ENCODE peak calls at places on chromosomes 12 and 14, in nine cellular contexts. M is K562, C is OCI-LY7, A is hepatocyte, Y is stomach, E is Panc1, N is upper lobe of right lung, J is PC-3, U is psoas muscle. Q is an unnamed sample.

GRCh38 chr14:61611880-61612630 is 83.3 kb upstream of the HIF1A start:
- DNase-seq in M (no peak), C (no peak), A (no peak), Y (no peak), E (no peak), N (no peak), J (no peak), U (no peak), Q (no peak)

GRCh38 chr12:75953312-75953906 is 78.2 kb downstream of the PHLDA1 start:
- DNase-seq in M (no peak), C (no peak), A (peak), Y (no peak), E (no peak), N (no peak), J (peak), U (no peak), Q (peak)

GRCh38 chr12:10369557-10370150 is 20.2 kb downstream of the KLRK1 start:
- DNase-seq in M (no peak), C (no peak), A (no peak), Y (no peak), E (no peak), N (no peak), J (no peak), U (no peak), Q (no peak)

GRCh38 chr14:36515105-36515593 is 4.9 kb downstream of the NKX2-1 start:
- DNase-seq in M (no peak), C (no peak), A (no peak), Y (no peak), E (no peak), N (no peak), J (no peak), U (no peak), Q (no peak)

GRCh38 chr14:50447491-50447890 is 50.8 kb upstream of the CDKL1 start:
- DNase-seq in M (no peak), C (no peak), A (no peak), Y (no peak), E (no peak), N (no peak), J (peak), U (no peak), Q (no peak)

GRCh38 chr12:101823891-101824290 is 6.9 kb downstream of the GNPTAB start:
- DNase-seq in M (peak), C (peak), A (peak), Y (peak), E (no peak), N (no peak), J (peak), U (peak), Q (peak)

GRCh38 chr12:129693731-129694130 is 210.1 kb downstream of the TMEM132D start:
- DNase-seq in M (peak), C (no peak), A (no peak), Y (no peak), E (no peak), N (no peak), J (no peak), U (no peak), Q (no peak)

GRCh38 chr14:96204151-96205058 is at the start of gene BDKRB2:
- DNase-seq in M (no peak), C (no peak), A (peak), Y (peak), E (no peak), N (peak), J (peak), U (peak), Q (peak)

GRCh38 chr12:110532644-110533043 is 30.5 kb downstream of the RAD9B start:
- DNase-seq in M (no peak), C (no peak), A (no peak), Y (no peak), E (no peak), N (no peak), J (no peak), U (no peak), Q (no peak)
- H3K27ac ChIP-seq in M (no peak), C (no peak), A (no peak), Y (peak), E (no peak), N (no peak), J (peak), U (no peak), Q (no peak)

DNA sequence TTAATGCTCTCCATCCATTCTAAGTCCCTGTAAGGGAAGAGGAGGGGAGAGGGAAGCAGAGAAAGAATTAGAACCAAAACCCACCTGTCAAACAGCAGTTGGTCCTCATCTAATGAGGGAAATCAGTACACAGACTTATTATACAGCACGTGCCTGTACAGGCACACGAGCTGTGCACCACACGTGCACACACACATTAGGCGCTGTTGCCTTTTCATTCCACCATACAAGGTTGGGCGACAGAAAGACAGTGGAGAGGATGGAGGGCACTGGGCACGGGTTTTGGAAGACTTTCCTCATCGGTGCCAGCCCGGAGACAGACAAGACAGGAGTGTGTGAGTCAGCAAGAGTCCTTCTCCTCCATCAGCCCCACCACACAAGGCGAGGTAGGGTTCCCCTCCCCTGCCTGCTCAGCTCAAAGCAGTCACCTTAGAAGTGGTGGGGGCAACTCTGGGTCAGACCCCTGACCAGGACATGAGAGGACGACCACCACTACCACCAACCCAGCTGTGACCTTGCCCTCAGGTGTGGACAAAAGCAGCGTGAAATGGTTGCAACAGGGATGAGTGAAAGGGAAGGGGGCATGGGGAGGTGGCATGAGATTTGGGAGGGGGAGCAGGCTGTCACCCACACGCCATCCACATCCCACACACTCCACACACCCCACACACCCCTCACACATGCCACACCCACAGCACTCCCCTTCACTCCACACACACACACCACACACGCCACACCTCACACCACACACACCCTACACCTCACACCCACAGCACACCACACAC is 80.7 kb downstream of the ACTN1 start:
- DNase-seq in M (no peak), C (no peak), A (no peak), Y (no peak), E (no peak), N (no peak), J (no peak), U (peak), Q (no peak)
- H3K27ac ChIP-seq in M (no peak), C (no peak), A (no peak), Y (peak), E (no peak), N (no peak), J (no peak), U (no peak), Q (no peak)

GRCh38 chr14:74018029-74018703 is 922 bp downstream of the ENTPD5 start:
- DNase-seq in M (no peak), C (no peak), A (no peak), Y (no peak), E (no peak), N (no peak), J (peak), U (no peak), Q (peak)

GRCh38 chr14:74019408-74019714 is 212 bp downstream of the BBOF1 start:
- DNase-seq in M (no peak), C (no peak), A (no peak), Y (no peak), E (no peak), N (no peak), J (no peak), U (no peak), Q (no peak)

GRCh38 chr14:74019743-74020142 is 594 bp downstream of the BBOF1 start:
- DNase-seq in M (peak), C (no peak), A (peak), Y (no peak), E (no peak), N (no peak), J (no peak), U (no peak), Q (peak)

GRCh38 chr14:74015965-74016364 is 3.1 kb downstream of the ENTPD5 start:
- DNase-seq in M (peak), C (no peak), A (no peak), Y (no peak), E (no peak), N (no peak), J (no peak), U (no peak), Q (peak)

GRCh38 chr14:74018704-74019407 is at the start of the genes BBOF1 and ENTPD5:
- DNase-seq in M (peak), C (peak), A (peak), Y (peak), E (no peak), N (peak), J (peak), U (peak), Q (peak)
- H3K27ac ChIP-seq in M (peak), C (peak), A (peak), Y (peak), E (peak), N (peak), J (peak), U (peak), Q (peak)

DNA sequence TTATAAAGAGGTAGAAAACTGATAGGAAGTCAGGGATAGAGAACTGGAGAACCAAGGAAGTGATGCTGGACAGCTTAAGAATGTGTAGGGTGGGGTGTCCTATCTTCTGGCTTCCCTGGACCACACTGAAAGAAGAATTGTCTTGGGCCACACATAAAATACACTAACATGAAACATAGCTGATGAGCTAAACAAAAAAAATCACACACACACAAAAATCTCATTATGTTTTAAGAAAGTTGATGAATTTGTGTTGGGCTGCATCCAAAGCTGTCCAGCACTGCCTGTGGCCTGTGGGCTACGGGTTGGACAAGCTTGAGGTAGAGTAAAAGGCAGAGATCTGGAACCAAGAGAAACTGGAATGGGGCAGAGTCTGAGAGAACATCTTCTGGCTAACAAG is 7.4 kb downstream of the GLT8D2 start:
- DNase-seq in M (no peak), C (no peak), A (no peak), Y (no peak), E (no peak), N (no peak), J (no peak), U (no peak), Q (no peak)
- H3K27ac ChIP-seq in M (no peak), C (no peak), A (no peak), Y (no peak), E (no peak), N (no peak), J (no peak), U (no peak), Q (no peak)

GRCh38 chr12:106085213-106085612 is 53.5 kb downstream of the NUAK1 start:
- DNase-seq in M (no peak), C (no peak), A (no peak), Y (no peak), E (no peak), N (no peak), J (no peak), U (no peak), Q (no peak)
- H3K27ac ChIP-seq in M (no peak), C (no peak), A (no peak), Y (no peak), E (peak), N (no peak), J (no peak), U (no peak), Q (no peak)

GRCh38 chr14:74514471-74514932 is 20.9 kb downstream of the ISCA2 start:
- DNase-seq in M (no peak), C (no peak), A (no peak), Y (no peak), E (no peak), N (peak), J (no peak), U (peak), Q (peak)
- H3K27ac ChIP-seq in M (no peak), C (no peak), A (no peak), Y (peak), E (no peak), N (peak), J (no peak), U (no peak), Q (no peak)

DNA sequence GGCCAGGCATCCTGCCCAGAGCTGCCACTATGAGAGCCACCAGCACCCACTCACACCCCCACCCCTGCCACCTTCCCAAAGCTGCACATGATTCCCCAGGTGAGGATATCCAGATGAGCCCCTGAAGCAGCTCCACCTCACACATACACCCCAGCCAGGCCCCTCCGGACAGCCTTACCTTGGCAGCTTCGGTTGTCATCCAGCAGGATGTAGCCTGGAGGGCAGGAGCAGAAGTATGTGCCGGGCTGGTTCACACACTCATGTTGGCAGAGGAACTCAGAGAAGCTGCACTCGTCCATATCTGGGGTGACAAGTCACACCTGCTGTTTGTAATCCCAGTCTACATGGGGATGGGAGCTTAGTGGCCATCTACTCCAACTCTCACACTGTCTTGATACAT is 15.4 kb upstream of the TC2N start:
- DNase-seq in M (no peak), C (no peak), A (no peak), Y (no peak), E (no peak), N (no peak), J (no peak), U (no peak), Q (no peak)
- H3K27ac ChIP-seq in M (no peak), C (no peak), A (no peak), Y (peak), E (no peak), N (peak), J (no peak), U (peak), Q (no peak)

Q was measured in cardiac muscle cell.